ENCODE peak calls at places on chromosomes 16 and 17, in six cellular contexts. P, Q, S, A, W and K are unnamed samples.

GRCh38 chr16:81562174-81562849 is 117.7 kb downstream of the CMIP start:
- DNase-seq in A (no peak), P (no peak), S (peak), W (no peak), Q (no peak), K (no peak)

GRCh38 chr17:29054835-29055234 is 11.9 kb downstream of the PIPOX start:
- DNase-seq in P (no peak), W (no peak), Q (no peak), S (no peak), A (no peak), K (no peak)

GRCh38 chr17:39001703-39002637 is 34.8 kb upstream of the FBXO47 start:
- DNase-seq in W (no peak), A (peak), S (peak), P (peak), Q (peak), K (no peak)

GRCh38 chr17:77778636-77779524 is 179.6 kb upstream of the TNRC6C start:
- DNase-seq in P (peak), W (no peak), S (peak), A (peak), Q (no peak), K (no peak)

GRCh38 chr17:58332720-58333395 is 4.3 kb upstream of the TSPOAP1 start:
- DNase-seq in S (peak), W (peak), P (no peak), Q (peak), A (no peak), K (no peak)

GRCh38 chr17:76152580-76152979 is 11.5 kb upstream of the FOXJ1 start:
- DNase-seq in S (peak), Q (no peak), A (no peak), W (no peak), P (no peak), K (no peak)

GRCh38 chr17:73013299-73013698 is 79.2 kb downstream of the SLC39A11 start:
- DNase-seq in W (no peak), P (no peak), A (no peak), Q (no peak), S (no peak), K (no peak)

GRCh38 chr16:81137012-81137335 is 40.8 kb upstream of the GCSH start:
- DNase-seq in Q (no peak), A (no peak), W (no peak), S (no peak), P (no peak), K (no peak)

GRCh38 chr17:80874866-80875445 is 116.7 kb upstream of the CHMP6 start:
- DNase-seq in Q (peak), W (no peak), A (no peak), S (peak), P (no peak), K (no peak)

GRCh38 chr17:8859029-8859803 is 8.3 kb downstream of the PIK3R6 start:
- DNase-seq in W (no peak), S (peak), A (no peak), Q (no peak), P (no peak), K (no peak)

GRCh38 chr17:5033352-5034015 is 1.7 kb downstream of the SLC52A1 start:
- DNase-seq in Q (peak), A (no peak), S (no peak), P (no peak), W (no peak), K (no peak)
- TF ChIP-seq CTCF in Q (no peak), A (no peak), S (no peak), P (no peak), W (no peak), K (no peak)

GRCh38 chr16:1556254-1556653 is 22.8 kb downstream of the TMEM204 start:
- DNase-seq in W (no peak), S (no peak), Q (no peak), A (no peak), P (no peak), K (no peak)
- TF ChIP-seq CTCF in W (no peak), S (peak), Q (no peak), A (no peak), P (no peak), K (no peak)

GRCh38 chr16:11673091-11674000 is 5.1 kb downstream of the SNN start:
- DNase-seq in P (no peak), A (no peak), Q (no peak), S (no peak), W (no peak), K (no peak)
- TF ChIP-seq CTCF in P (no peak), A (no peak), Q (no peak), S (no peak), W (no peak), K (no peak)

DNA sequence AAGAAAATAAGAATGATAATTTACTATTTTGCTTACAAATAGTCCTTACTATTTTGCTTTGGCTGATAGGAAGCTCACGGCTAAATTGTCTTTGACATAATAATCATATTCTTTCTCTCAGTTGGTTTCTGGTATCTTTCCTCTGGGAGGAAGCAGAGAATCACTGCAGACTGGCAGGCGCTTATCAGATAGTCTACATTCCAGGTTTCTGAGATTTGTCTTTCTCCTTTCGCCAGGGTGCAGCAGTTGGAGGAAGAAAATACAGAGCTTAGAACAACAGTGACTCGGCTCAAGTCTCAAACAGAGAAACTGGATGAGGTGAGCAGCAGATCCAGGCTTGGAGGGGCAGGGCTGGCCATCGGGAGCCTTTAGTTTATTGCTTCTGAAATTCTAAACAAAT is 136.1 kb downstream of the RAB11FIP4 start:
- DNase-seq in P (no peak), S (no peak), A (no peak), W (no peak), Q (no peak), K (no peak)
- TF ChIP-seq CTCF in P (no peak), S (no peak), A (no peak), W (no peak), Q (no peak), K (no peak)

DNA sequence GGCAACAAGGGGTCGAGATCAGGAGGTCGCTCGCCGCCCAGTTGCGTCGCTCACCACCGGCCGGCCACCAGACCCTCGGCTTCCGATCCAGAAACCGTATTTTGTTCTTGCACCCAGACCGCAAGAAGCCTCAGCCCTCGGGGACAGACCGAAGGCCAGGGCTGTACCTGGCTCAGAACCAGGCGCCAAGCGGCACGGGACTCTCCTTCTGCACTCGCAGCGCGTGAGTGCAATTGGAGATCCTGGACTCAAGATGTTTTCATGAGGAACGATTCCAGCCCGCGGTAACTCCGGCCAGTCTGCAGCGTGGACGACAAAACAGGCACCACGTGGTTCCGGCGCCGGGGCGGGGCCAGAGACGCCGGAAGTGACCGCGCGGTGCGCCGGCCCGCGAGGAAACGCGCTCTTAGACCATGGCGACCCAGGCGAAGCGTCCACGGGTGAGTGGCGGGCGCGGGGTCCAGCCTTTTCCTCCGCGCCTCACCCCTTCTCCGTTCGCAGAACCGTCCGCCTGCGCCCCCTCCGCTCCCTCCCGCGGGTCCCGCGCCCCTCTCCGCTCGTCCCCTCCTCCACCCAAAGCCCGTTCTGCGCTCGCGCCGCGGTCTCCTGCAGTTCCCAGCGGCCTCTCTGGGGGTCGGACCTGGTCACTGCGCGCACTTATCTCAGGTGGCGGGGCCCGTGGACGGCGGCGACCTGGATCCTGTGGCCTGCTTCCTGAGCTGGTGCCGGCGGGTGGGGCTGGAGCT is at the start of gene SETD6:
- DNase-seq in W (peak), P (peak), S (peak), A (peak), Q (peak), K (peak)
- TF ChIP-seq CTCF in W (no peak), P (peak), S (peak), A (peak), Q (no peak), K (peak)

DNA sequence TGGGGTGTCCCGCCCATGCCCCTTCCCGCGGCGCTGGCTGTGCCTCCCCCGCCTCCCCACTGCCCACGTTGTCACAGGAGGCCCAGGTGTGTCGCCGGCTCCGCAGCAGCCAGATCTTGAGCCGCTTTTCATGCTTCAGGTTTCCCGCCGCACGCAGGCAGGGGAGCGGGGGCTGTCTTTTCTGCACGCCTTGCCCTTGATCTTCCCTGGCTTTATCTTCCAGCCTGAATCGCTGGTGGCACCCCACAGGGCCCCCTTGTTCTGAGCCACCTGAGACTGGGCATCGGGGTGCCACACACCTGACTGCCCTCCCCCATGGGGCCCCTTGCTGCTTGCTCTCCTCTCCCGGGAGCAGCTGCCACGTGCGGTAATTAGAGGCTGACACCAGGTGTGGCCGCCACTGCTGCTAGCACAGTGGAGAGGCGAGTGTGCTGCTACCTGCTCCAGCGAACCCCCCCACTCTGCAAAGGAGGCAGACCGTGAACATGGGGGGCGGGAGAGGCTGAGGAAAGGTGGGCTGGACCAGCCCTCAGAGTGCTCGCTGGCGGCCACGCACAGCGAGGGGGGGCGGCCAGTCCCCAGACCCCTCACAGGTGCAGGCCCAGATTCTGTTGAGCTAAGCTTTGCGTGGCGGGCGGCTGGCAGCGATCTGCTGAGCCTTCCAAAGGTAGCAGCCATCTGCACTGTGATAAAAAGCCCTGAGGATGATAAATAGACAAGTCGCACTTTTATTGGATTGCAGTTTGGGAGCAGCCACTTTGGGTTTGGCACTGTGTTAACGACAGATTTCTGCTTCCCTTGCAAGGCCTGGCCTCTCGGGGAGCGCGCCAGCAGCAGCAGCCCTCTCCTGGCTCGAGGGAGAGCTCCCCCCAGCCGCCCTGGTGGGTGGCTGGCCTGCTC is 168.0 kb upstream of the GSE1 start:
- DNase-seq in A (no peak), W (no peak), P (no peak), Q (no peak), S (no peak), K (no peak)
- TF ChIP-seq CTCF in A (no peak), W (no peak), P (no peak), Q (no peak), S (no peak), K (no peak)

GRCh38 chr16:56450901-56451752 is at the start of the genes NUDT21 and OGFOD1:
- DNase-seq in Q (peak), A (peak), S (peak), P (peak), W (peak), K (peak)
- TF ChIP-seq CTCF in Q (no peak), A (peak), S (peak), P (peak), W (no peak), K (no peak)

GRCh38 chr16:67173323-67173722 is 3.0 kb downstream of the NOL3 start:
- DNase-seq in A (no peak), P (no peak), W (no peak), Q (no peak), S (no peak), K (no peak)

GRCh38 chr16:67170948-67171649 is 761 bp downstream of the NOL3 start:
- DNase-seq in Q (no peak), S (no peak), A (no peak), W (no peak), P (no peak), K (no peak)

GRCh38 chr16:67174706-67175231 is 4.4 kb downstream of the NOL3 start:
- DNase-seq in Q (no peak), S (no peak), A (no peak), W (no peak), P (no peak), K (no peak)

GRCh38 chr16:67176662-67177061 is 6.3 kb downstream of the NOL3 start:
- DNase-seq in P (no peak), A (no peak), S (no peak), W (no peak), Q (no peak), K (no peak)

GRCh38 chr16:67173808-67174705 is 3.7 kb downstream of the NOL3 start:
- DNase-seq in Q (peak), S (peak), A (peak), W (peak), P (peak), K (peak)
- TF ChIP-seq CTCF in Q (no peak), S (peak), A (peak), W (no peak), P (peak), K (no peak)

GRCh38 chr17:7634384-7634783 is 4.4 kb downstream of the SHBG start:
- DNase-seq in Q (peak), S (no peak), W (no peak), A (no peak), P (peak), K (no peak)
- TF ChIP-seq CTCF in Q (peak), S (peak), W (no peak), A (peak), P (peak), K (peak)

GRCh38 chr16:77951788-77952187 is 70.6 kb upstream of the CLEC3A start:
- DNase-seq in Q (no peak), W (no peak), A (no peak), P (no peak), S (no peak), K (peak)

GRCh38 chr16:77956231-77956630 is 66.1 kb upstream of the CLEC3A start:
- DNase-seq in W (no peak), S (no peak), A (no peak), P (no peak), Q (no peak), K (no peak)

GRCh38 chr16:77960771-77961170 is 61.6 kb upstream of the CLEC3A start:
- DNase-seq in P (no peak), Q (no peak), S (no peak), A (no peak), W (no peak), K (no peak)

GRCh38 chr16:77949445-77949844 is 72.9 kb upstream of the CLEC3A start:
- DNase-seq in W (no peak), A (no peak), S (no peak), P (peak), Q (no peak), K (no peak)

GRCh38 chr16:77955127-77955526 is 67.2 kb upstream of the CLEC3A start:
- DNase-seq in W (no peak), P (no peak), Q (peak), S (no peak), A (no peak), K (no peak)
- TF ChIP-seq CTCF in W (no peak), P (no peak), Q (no peak), S (no peak), A (no peak), K (no peak)